ENCODE peak calls at places on chromosomes 3 and 15, in six cellular contexts. O, X, G, B, U and A are unnamed samples.

GRCh38 chr3:38646630-38647029 is 2.9 kb downstream of the SCN5A start:
- DNase-seq in G (no peak), U (no peak), O (no peak), X (peak), B (no peak), A (peak)

GRCh38 chr3:168828943-168829342 is 733.2 kb upstream of the GOLIM4 start:
- DNase-seq in X (no peak), U (no peak), B (no peak), O (no peak), G (no peak), A (peak)

GRCh38 chr15:71380345-71380744 is 265.1 kb downstream of the THSD4 start:
- DNase-seq in B (no peak), O (no peak), X (no peak), G (no peak), U (no peak), A (no peak)

GRCh38 chr3:66692108-66692750 is 191.4 kb upstream of the LRIG1 start:
- DNase-seq in U (no peak), G (peak), O (no peak), X (peak), B (no peak), A (no peak)

GRCh38 chr3:106860182-106860581 is 517.1 kb upstream of the CCDC54 start:
- DNase-seq in X (no peak), G (no peak), U (no peak), O (no peak), B (no peak), A (no peak)

GRCh38 chr15:52496175-52496574 is 32.5 kb downstream of the MYO5A start:
- DNase-seq in U (no peak), B (no peak), O (no peak), X (no peak), G (no peak), A (no peak)

GRCh38 chr3:9110802-9111201 is 138.6 kb downstream of the SRGAP3 start:
- DNase-seq in O (no peak), B (no peak), X (no peak), G (no peak), U (no peak), A (no peak)

GRCh38 chr3:34837848-34838741 is 801.2 kb upstream of the ARPP21 start:
- DNase-seq in X (no peak), O (no peak), U (no peak), G (no peak), B (no peak), A (no peak)

GRCh38 chr15:42903388-42904324 is 16.9 kb downstream of the TTBK2 start:
- DNase-seq in O (no peak), X (no peak), U (no peak), B (no peak), G (no peak), A (no peak)

GRCh38 chr15:40042791-40043320 is 3.9 kb upstream of the SRP14 start:
- DNase-seq in B (no peak), G (no peak), X (no peak), O (no peak), U (no peak), A (no peak)

GRCh38 chr3:159560214-159561004 is 428.2 kb upstream of the IL12A start:
- DNase-seq in X (no peak), O (no peak), U (no peak), B (no peak), G (no peak), A (no peak)

GRCh38 chr3:127367593-127367992 is 79.7 kb upstream of the PRR20G start:
- DNase-seq in O (no peak), U (no peak), G (no peak), X (no peak), B (no peak), A (no peak)

GRCh38 chr15:85407421-85408269 is 27.2 kb downstream of the AKAP13 start:
- DNase-seq in X (peak), B (peak), O (no peak), U (peak), G (no peak), A (no peak)

GRCh38 chr15:49855917-49856637 is 235.2 kb downstream of the DTWD1 start:
- DNase-seq in O (no peak), B (no peak), U (no peak), G (no peak), X (no peak), A (no peak)

GRCh38 chr15:51696566-51696965 is 15.3 kb downstream of the SCG3 start:
- DNase-seq in U (no peak), G (no peak), B (no peak), X (no peak), O (no peak), A (no peak)

GRCh38 chr3:149657458-149657795 is 398 bp downstream of the WWTR1 start:
- DNase-seq in G (peak), X (no peak), B (no peak), O (peak), U (peak), A (peak)

GRCh38 chr3:132236701-132237651 is 80.2 kb upstream of the ACP3 start:
- DNase-seq in U (no peak), X (no peak), G (no peak), B (no peak), O (no peak), A (no peak)

GRCh38 chr3:29128004-29128403 is 152.9 kb upstream of the RBMS3 start:
- DNase-seq in X (no peak), B (no peak), G (no peak), O (no peak), U (no peak), A (no peak)

GRCh38 chr3:194042947-194043346 is 93.0 kb upstream of the HES1 start:
- DNase-seq in O (no peak), X (peak), U (no peak), G (no peak), B (no peak), A (no peak)
- H3K27ac ChIP-seq in O (no peak), X (no peak), U (no peak), G (no peak), B (no peak), A (no peak)

GRCh38 chr3:152318512-152318911 is 49.8 kb downstream of the MBNL1 start:
- DNase-seq in X (no peak), U (no peak), B (no peak), O (no peak), G (no peak), A (no peak)
- H3K4me3 ChIP-seq in X (no peak), U (no peak), B (peak), O (no peak), G (no peak), A (no peak)

DNA sequence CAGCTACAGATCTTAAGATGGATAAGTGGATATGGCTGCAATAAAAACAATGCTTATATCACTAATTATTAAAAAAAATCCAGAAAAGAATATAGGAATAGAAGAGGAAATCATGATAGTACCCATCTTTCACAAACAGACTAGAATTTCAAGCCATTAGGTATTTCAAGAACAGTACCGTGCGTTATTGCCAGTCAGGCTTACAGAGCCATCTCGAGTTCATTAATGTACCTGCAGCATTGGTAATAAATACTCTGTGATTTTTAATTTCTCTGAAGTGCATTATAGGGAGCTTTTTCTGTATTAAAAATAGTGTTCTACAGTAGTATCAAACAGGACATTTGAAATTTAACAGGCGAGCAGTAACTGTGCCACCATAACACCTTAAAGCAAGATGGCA is 35.7 kb downstream of the ST3GAL6 start:
- DNase-seq in G (no peak), O (no peak), X (no peak), B (no peak), U (no peak), A (no peak)
- H3K27ac ChIP-seq in G (no peak), O (no peak), X (no peak), B (no peak), U (no peak), A (no peak)

GRCh38 chr3:43894176-43895049 is 203.7 kb downstream of the ABHD5 start:
- DNase-seq in U (no peak), O (peak), G (peak), B (no peak), X (no peak), A (peak)

GRCh38 chr3:43892535-43892934 is 201.8 kb downstream of the ABHD5 start:
- DNase-seq in X (no peak), B (no peak), G (no peak), U (no peak), O (no peak), A (no peak)

GRCh38 chr3:43892061-43892460 is 201.3 kb downstream of the ABHD5 start:
- DNase-seq in B (no peak), O (no peak), X (no peak), G (no peak), U (no peak), A (no peak)

GRCh38 chr3:43895573-43895972 is 204.8 kb downstream of the ABHD5 start:
- DNase-seq in B (no peak), X (no peak), G (no peak), U (no peak), O (no peak), A (no peak)

DNA sequence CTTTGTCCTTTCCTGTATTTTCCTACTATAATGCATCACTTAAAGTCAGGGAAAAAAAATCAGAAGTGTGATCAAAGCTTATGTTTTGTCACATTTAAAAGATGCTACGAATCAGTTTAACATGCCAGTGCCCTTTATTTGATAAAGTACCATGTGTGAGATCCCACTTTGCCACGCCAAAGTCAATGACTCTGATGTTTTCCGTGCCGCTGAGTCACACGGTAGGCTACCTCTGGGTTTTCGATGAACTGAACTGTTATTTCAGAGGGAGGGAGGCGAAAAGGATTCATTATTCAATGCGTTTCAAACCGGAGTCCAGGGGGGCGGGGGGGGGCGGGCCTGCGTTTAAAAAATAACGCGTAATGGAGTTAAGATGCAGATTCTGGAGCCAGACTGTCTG is 203.0 kb downstream of the ABHD5 start:
- DNase-seq in U (no peak), X (no peak), O (no peak), B (no peak), G (no peak), A (no peak)
- H3K4me3 ChIP-seq in U (peak), X (no peak), O (peak), B (peak), G (peak), A (peak)

GRCh38 chr15:98649621-98649995 is 1.3 kb downstream of the IGF1R start:
- DNase-seq in U (peak), X (no peak), G (peak), B (no peak), O (peak), A (peak)

GRCh38 chr15:98651581-98652220 is 3.4 kb downstream of the IGF1R start:
- DNase-seq in U (no peak), O (no peak), G (no peak), B (no peak), X (no peak), A (no peak)

GRCh38 chr15:98648654-98649537 is 557 bp downstream of the IGF1R start:
- DNase-seq in O (peak), B (no peak), G (peak), U (peak), X (no peak), A (peak)

GRCh38 chr15:98650871-98651481 is 2.6 kb downstream of the IGF1R start:
- DNase-seq in X (no peak), B (no peak), O (no peak), U (no peak), G (peak), A (peak)

DNA sequence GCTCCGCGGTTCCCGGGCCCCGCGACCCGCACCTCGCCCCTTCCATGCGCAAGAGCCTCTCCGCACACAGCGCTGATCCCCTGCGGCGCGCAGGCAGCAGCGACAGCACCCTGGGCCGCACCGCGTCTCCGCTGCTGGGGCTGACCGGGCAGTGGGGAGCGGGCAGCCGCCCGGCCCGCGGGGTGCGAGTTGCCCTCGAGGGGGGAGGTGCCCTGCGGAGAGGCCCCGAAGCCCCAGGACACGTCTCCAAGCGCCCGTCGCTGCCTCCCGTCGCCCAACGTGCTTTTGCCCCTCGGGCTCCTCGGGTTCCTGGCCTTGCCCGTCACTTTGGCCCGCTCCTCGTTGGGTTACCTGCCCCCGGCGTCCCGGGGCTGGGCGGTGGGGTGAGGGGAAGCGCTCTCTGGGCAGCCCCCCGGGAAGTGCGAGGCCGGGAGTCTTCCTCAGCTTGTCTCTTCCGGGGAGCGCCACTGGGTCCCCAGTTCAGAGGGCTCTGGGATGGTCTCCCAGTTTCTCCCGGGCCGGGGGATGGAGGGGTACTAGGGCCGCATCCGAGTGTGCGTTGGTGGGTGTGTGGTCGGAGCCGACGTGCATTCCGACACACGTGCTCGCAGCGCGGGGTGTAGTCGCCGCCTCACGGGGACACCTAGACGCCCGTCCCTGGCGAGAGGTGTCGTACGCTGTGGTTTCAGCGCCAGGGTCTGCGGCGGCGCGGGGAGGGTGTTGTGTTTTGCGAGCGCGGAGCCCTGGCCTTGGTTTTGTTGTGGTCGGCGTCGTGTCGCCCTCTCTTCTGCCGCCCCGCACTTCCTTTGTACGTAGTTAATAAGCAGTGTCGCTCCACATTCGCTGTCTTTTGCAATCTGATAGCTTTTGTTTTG is 1.9 kb downstream of the IGF1R start:
- DNase-seq in G (peak), O (peak), X (peak), U (peak), B (no peak), A (peak)
- H3K27ac ChIP-seq in G (peak), O (peak), X (peak), U (peak), B (peak), A (peak)

DNA sequence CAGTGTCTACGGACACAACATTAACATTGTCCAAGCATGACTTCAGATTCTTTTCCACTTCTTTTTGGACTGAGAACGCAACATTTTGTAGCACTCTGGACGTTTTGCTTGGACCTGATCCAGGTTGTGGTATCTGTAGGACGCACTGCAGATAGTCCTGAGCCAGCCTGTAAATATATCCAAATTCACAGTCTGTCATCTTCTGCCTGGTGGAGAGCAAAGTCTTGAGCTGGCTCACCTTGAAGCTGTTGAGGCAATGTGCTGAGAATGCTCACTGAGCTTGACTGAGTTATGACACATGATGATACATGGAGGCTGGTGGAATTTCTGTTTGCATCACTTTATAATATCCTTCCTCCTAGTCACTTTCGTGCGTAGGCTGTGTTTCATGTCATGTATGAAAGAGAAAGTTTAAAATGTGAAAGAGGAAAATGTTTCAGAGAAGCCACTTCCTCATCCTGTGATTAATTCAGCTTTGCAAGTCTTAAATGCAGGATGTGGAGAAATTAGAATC is at the start of gene BCL2A1:
- DNase-seq in X (no peak), U (peak), O (no peak), G (peak), B (no peak), A (no peak)
- H3K4me3 ChIP-seq in X (no peak), U (no peak), O (peak), G (peak), B (peak), A (no peak)

GRCh38 chr15:68806220-68807105 is 14.2 kb downstream of the ANP32A start:
- DNase-seq in B (no peak), U (no peak), X (no peak), G (peak), O (no peak), A (no peak)

GRCh38 chr15:68808770-68809169 is 11.9 kb downstream of the ANP32A start:
- DNase-seq in X (no peak), G (no peak), U (no peak), O (no peak), B (no peak), A (no peak)

GRCh38 chr15:68808091-68808490 is 12.6 kb downstream of the ANP32A start:
- DNase-seq in O (no peak), G (no peak), U (no peak), X (no peak), B (no peak), A (no peak)

GRCh38 chr15:68809517-68809916 is 11.2 kb downstream of the ANP32A start:
- DNase-seq in O (no peak), X (no peak), U (no peak), B (no peak), G (no peak), A (no peak)

DNA sequence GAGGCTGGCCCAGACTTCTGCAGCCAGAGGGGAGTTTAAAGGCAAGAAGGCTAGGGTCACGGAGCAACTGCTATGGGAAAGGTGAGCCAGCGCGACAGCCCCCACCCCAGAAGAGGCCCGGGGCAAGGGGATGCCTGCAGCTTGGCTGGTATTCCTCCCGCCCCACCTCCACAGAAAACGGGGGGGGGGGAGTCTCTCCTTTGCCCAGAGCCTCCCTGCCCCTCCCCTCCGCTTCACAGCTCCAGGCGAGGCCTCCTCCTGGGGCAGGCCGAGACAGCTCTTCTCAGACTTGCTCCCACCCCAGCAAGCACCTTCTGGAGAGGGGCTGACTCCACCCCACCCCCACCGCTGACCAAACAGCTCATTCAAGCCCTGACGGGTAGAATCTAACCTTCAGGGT is 13.4 kb downstream of the ANP32A start:
- DNase-seq in B (no peak), O (no peak), G (no peak), U (no peak), X (no peak), A (no peak)
- H3K27ac ChIP-seq in B (no peak), O (peak), G (no peak), U (no peak), X (no peak), A (no peak)

GRCh38 chr15:77025941-77026411 is 31.1 kb downstream of the PSTPIP1 start:
- DNase-seq in G (peak), O (peak), X (no peak), U (peak), B (no peak), A (no peak)

GRCh38 chr15:77025471-77025901 is 30.6 kb downstream of the PSTPIP1 start:
- DNase-seq in O (peak), G (peak), B (no peak), X (no peak), U (peak), A (no peak)

GRCh38 chr15:77025066-77025435 is 30.1 kb downstream of the PSTPIP1 start:
- DNase-seq in B (no peak), O (no peak), G (no peak), X (no peak), U (no peak), A (no peak)

GRCh38 chr15:77023576-77024272 is 28.8 kb downstream of the PSTPIP1 start:
- DNase-seq in U (peak), B (no peak), X (no peak), O (no peak), G (no peak), A (no peak)

GRCh38 chr15:77024273-77025065 is 29.5 kb downstream of the PSTPIP1 start:
- DNase-seq in G (peak), U (peak), B (no peak), O (peak), X (peak), A (peak)
- H3K4me3 ChIP-seq in G (no peak), U (no peak), B (no peak), O (no peak), X (no peak), A (no peak)

DNA sequence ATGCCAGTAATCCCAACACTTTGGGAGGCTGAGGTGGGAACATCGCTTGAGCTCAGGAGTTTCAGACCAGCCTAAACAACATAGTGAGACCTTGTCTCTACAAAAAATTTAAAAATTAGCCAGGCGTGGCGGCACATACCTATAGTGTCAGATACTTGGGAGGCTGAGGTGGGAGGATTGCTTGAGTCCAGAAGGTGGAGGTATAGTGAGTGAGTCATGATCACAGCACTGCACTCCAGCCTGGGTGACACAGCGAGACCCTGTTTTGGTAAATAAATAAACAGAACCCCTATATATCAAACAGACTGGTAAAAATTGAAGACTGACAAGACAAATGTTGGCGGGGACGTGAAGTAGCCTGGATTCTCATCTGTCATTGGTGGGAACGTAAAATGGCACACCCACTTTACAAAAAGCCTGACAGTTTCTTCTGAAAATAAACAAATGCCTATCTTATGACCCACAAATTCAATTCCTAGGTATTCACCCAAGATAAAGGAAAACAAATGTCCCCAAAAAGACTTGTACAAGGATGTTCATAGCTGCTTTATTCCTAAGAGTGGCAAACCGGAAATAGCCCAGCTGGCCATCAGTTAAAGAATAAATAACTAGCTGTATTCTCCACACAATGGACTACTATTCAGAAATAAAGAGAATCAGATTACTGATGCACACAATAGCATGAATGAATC is 47.0 kb upstream of the GK5 start:
- DNase-seq in U (no peak), G (no peak), O (no peak), B (no peak), X (no peak), A (peak)
- H3K27ac ChIP-seq in U (no peak), G (no peak), O (no peak), B (no peak), X (no peak), A (no peak)